ENCODE peak calls at places on chromosomes 3 and 15, in seven cellular contexts. One of them, this sample, is unnamed.

GRCh38 chr3:155418426-155418825 is 124.9 kb upstream of the STRIT1 start:
- DNase-seq in HepG2: no peak
- DNase-seq in BJ: no peak
- DNase-seq in neural crest cell: peak; percentile 24
- DNase-seq in foreskin fibroblast: no peak
- DNase-seq in cardiac fibroblast: peak; percentile 2
- DNase-seq in AG04450: no peak
- DNase-seq in this sample: no peak

GRCh38 chr3:14039149-14039548 is 85.5 kb downstream of the CHCHD4 start:
- DNase-seq in foreskin fibroblast: no peak
- DNase-seq in cardiac fibroblast: no peak
- DNase-seq in AG04450: no peak
- DNase-seq in HepG2: no peak
- DNase-seq in BJ: no peak
- DNase-seq in neural crest cell: no peak
- DNase-seq in this sample: no peak

GRCh38 chr15:70566047-70566835 is 197.1 kb downstream of the UACA start:
- DNase-seq in foreskin fibroblast: no peak
- DNase-seq in AG04450: no peak
- DNase-seq in BJ: no peak
- DNase-seq in neural crest cell: no peak
- DNase-seq in cardiac fibroblast: no peak
- DNase-seq in HepG2: no peak
- DNase-seq in this sample: no peak

GRCh38 chr3:3559786-3560185 is 239.4 kb upstream of the LRRN1 start:
- DNase-seq in BJ: no peak
- DNase-seq in AG04450: no peak
- DNase-seq in neural crest cell: no peak
- DNase-seq in cardiac fibroblast: no peak
- DNase-seq in HepG2: no peak
- DNase-seq in foreskin fibroblast: no peak
- DNase-seq in this sample: no peak

GRCh38 chr15:92733934-92734521 is 78.5 kb upstream of the FAM174B start:
- DNase-seq in BJ: no peak
- DNase-seq in AG04450: no peak
- DNase-seq in cardiac fibroblast: peak; percentile 35
- DNase-seq in neural crest cell: no peak
- DNase-seq in foreskin fibroblast: no peak
- DNase-seq in HepG2: no peak
- DNase-seq in this sample: no peak

GRCh38 chr3:109018828-109019227 is 65.1 kb upstream of the GUCA1C start:
- DNase-seq in neural crest cell: no peak
- DNase-seq in AG04450: no peak
- DNase-seq in HepG2: peak; percentile 5
- DNase-seq in foreskin fibroblast: no peak
- DNase-seq in cardiac fibroblast: no peak
- DNase-seq in BJ: no peak
- DNase-seq in this sample: no peak

GRCh38 chr3:18444597-18445420 is 19.7 kb upstream of the SATB1 start:
- DNase-seq in AG04450: no peak
- DNase-seq in BJ: no peak
- DNase-seq in cardiac fibroblast: peak; percentile 68
- DNase-seq in HepG2: peak; percentile 3
- DNase-seq in neural crest cell: peak; percentile 70
- DNase-seq in foreskin fibroblast: peak; percentile 49
- DNase-seq in this sample: no peak

GRCh38 chr3:3699816-3700633 is 99.2 kb upstream of the LRRN1 start:
- DNase-seq in cardiac fibroblast: no peak
- DNase-seq in foreskin fibroblast: no peak
- DNase-seq in HepG2: no peak
- DNase-seq in neural crest cell: no peak
- DNase-seq in BJ: no peak
- DNase-seq in AG04450: no peak
- DNase-seq in this sample: no peak

GRCh38 chr15:67199881-67200763 is 54.3 kb downstream of the AAGAB start:
- DNase-seq in BJ: no peak
- DNase-seq in neural crest cell: no peak
- DNase-seq in AG04450: no peak
- DNase-seq in cardiac fibroblast: no peak
- DNase-seq in foreskin fibroblast: no peak
- DNase-seq in HepG2: no peak
- DNase-seq in this sample: no peak

GRCh38 chr3:118960876-118961275 is 73.8 kb downstream of the IGSF11 start:
- DNase-seq in AG04450: no peak
- DNase-seq in HepG2: no peak
- DNase-seq in foreskin fibroblast: no peak
- DNase-seq in neural crest cell: no peak
- DNase-seq in cardiac fibroblast: no peak
- DNase-seq in BJ: no peak
- DNase-seq in this sample: no peak

GRCh38 chr3:105608623-105609022 is 241.9 kb downstream of the ALCAM start:
- DNase-seq in foreskin fibroblast: no peak
- DNase-seq in HepG2: no peak
- DNase-seq in neural crest cell: no peak
- DNase-seq in AG04450: no peak
- DNase-seq in cardiac fibroblast: peak; percentile 21
- DNase-seq in BJ: peak; percentile 54
- DNase-seq in this sample: no peak

GRCh38 chr3:153163349-153164008 is 1.5 kb downstream of the RAP2B start:
- DNase-seq in cardiac fibroblast: peak; percentile 45
- DNase-seq in AG04450: no peak
- DNase-seq in neural crest cell: no peak
- DNase-seq in foreskin fibroblast: no peak
- DNase-seq in HepG2: no peak
- DNase-seq in BJ: no peak
- DNase-seq in this sample: no peak

GRCh38 chr3:55554621-55555020 is 67.5 kb upstream of the WNT5A start:
- DNase-seq in AG04450: no peak
- DNase-seq in HepG2: no peak
- DNase-seq in cardiac fibroblast: no peak
- DNase-seq in neural crest cell: no peak
- DNase-seq in foreskin fibroblast: no peak
- DNase-seq in BJ: no peak
- DNase-seq in this sample: no peak

GRCh38 chr3:196726788-196727675 is 12.6 kb upstream of the PAK2 start:
- DNase-seq in foreskin fibroblast: peak; percentile 47
- DNase-seq in BJ: no peak
- DNase-seq in AG04450: no peak
- DNase-seq in neural crest cell: no peak
- DNase-seq in cardiac fibroblast: peak; percentile 18
- DNase-seq in HepG2: no peak
- DNase-seq in this sample: no peak

GRCh38 chr3:185400340-185400667 is 37.4 kb downstream of the MAP3K13 start:
- DNase-seq in HepG2: no peak
- DNase-seq in BJ: no peak
- DNase-seq in AG04450: no peak
- DNase-seq in cardiac fibroblast: no peak
- DNase-seq in neural crest cell: no peak
- DNase-seq in foreskin fibroblast: peak; percentile 15
- DNase-seq in this sample: no peak

GRCh38 chr3:30811174-30811795 is 83.2 kb downstream of the GADL1 start:
- DNase-seq in cardiac fibroblast: no peak
- DNase-seq in foreskin fibroblast: no peak
- DNase-seq in neural crest cell: no peak
- DNase-seq in HepG2: no peak
- DNase-seq in BJ: no peak
- DNase-seq in AG04450: no peak
- DNase-seq in this sample: no peak

GRCh38 chr3:97992547-97993173 is 20.4 kb upstream of the RIOX2 start:
- DNase-seq in foreskin fibroblast: no peak
- DNase-seq in neural crest cell: no peak
- DNase-seq in AG04450: no peak
- DNase-seq in HepG2: peak; percentile 45
- DNase-seq in BJ: no peak
- DNase-seq in cardiac fibroblast: no peak
- DNase-seq in this sample: no peak

GRCh38 chr3:45992820-45993219 is 2.8 kb downstream of the FYCO1 start:
- DNase-seq in BJ: peak; percentile 85
- DNase-seq in cardiac fibroblast: peak; percentile 66
- DNase-seq in neural crest cell: no peak
- DNase-seq in HepG2: no peak
- DNase-seq in AG04450: no peak
- DNase-seq in foreskin fibroblast: peak; percentile 88
- DNase-seq in this sample: no peak

GRCh38 chr15:86076468-86076867 is 3.2 kb upstream of the AGBL1 start:
- DNase-seq in BJ: no peak
- DNase-seq in cardiac fibroblast: no peak
- DNase-seq in HepG2: no peak
- DNase-seq in foreskin fibroblast: no peak
- DNase-seq in AG04450: no peak
- DNase-seq in neural crest cell: no peak
- DNase-seq in this sample: no peak

GRCh38 chr3:2948882-2949281 is 161.3 kb downstream of the IL5RA start:
- DNase-seq in neural crest cell: no peak
- DNase-seq in AG04450: no peak
- DNase-seq in foreskin fibroblast: no peak
- DNase-seq in cardiac fibroblast: no peak
- DNase-seq in BJ: no peak
- DNase-seq in HepG2: no peak
- DNase-seq in this sample: no peak

GRCh38 chr3:38521391-38521987 is 25.3 kb downstream of the EXOG start:
- DNase-seq in neural crest cell: peak; percentile 65
- DNase-seq in BJ: no peak
- DNase-seq in HepG2: peak; percentile 56
- DNase-seq in foreskin fibroblast: peak; percentile 48
- DNase-seq in AG04450: peak; percentile 49
- DNase-seq in cardiac fibroblast: peak; percentile 82
- DNase-seq in this sample: peak; percentile 23

DNA sequence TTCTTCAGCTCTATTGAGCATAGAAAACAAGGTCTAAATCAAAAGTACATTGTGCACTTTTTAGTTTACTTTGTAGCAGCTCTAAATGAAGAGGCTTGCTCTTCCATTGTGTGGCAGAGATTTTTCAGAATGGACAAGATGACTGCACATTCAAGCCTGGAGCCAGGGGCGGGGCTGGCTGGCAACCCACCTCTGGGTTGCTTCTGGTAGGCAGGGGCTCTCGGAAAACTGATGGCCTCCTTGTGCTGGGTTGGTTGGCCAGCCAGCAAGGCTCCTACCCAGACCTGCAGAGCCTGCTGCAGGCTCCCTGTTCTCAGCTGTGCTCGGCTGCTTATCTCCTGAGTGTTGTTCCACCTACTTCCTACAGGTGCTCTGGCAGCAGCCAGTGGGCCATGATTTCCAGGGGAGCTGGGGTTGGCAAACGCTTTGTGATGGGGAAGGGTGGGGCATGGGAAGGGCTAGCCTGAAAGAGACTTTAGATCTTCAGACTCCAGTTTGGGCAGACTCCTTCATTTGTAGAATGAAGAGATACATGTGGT is 8.8 kb downstream of the BSN start:
- DNase-seq in AG04450: no peak
- DNase-seq in BJ: no peak
- DNase-seq in foreskin fibroblast: no peak
- DNase-seq in cardiac fibroblast: no peak
- DNase-seq in HepG2: no peak
- DNase-seq in neural crest cell: no peak
- DNase-seq in this sample: no peak
- TF ChIP-seq CTCF in AG04450: peak; percentile 2
- TF ChIP-seq CTCF in BJ: no peak
- TF ChIP-seq CTCF in foreskin fibroblast: no peak
- TF ChIP-seq CTCF in cardiac fibroblast: no peak
- TF ChIP-seq CTCF in HepG2: no peak
- TF ChIP-seq CTCF in neural crest cell: peak; percentile 21
- TF ChIP-seq CTCF in this sample: no peak

DNA sequence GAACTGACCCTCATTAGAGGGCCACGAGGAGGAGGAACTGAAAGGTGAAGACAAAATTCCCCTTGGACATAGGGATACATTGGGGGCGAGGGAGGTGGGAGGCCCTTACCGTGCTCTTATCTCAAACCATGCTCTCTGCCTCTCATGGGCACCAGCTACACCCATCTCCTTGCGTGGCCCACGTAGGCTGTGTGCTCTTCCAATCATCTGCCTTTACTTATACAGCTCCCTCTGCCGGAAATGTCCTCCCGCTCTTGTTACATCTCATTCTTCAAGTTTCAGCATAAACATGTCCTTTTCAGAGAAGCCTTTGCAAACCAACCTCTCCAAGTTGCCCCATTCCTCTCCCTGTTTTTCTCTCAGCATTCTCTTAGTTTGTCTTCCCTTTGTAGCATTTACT is 307.8 kb upstream of the PROK2 start:
- DNase-seq in HepG2: peak; percentile 6
- DNase-seq in AG04450: no peak
- DNase-seq in foreskin fibroblast: no peak
- DNase-seq in cardiac fibroblast: no peak
- DNase-seq in BJ: no peak
- DNase-seq in neural crest cell: no peak
- DNase-seq in this sample: no peak
- TF ChIP-seq CTCF in HepG2: no peak
- TF ChIP-seq CTCF in AG04450: no peak
- TF ChIP-seq CTCF in foreskin fibroblast: no peak
- TF ChIP-seq CTCF in cardiac fibroblast: no peak
- TF ChIP-seq CTCF in BJ: no peak
- TF ChIP-seq CTCF in neural crest cell: no peak
- TF ChIP-seq CTCF in this sample: no peak

GRCh38 chr15:79743032-79743431 is 153.8 kb downstream of the MTHFS start:
- DNase-seq in neural crest cell: no peak
- DNase-seq in AG04450: no peak
- DNase-seq in foreskin fibroblast: no peak
- DNase-seq in BJ: no peak
- DNase-seq in HepG2: no peak
- DNase-seq in cardiac fibroblast: no peak
- DNase-seq in this sample: no peak

GRCh38 chr15:79738198-79738597 is 158.6 kb downstream of the MTHFS start:
- DNase-seq in cardiac fibroblast: no peak
- DNase-seq in foreskin fibroblast: no peak
- DNase-seq in BJ: no peak
- DNase-seq in neural crest cell: no peak
- DNase-seq in AG04450: no peak
- DNase-seq in HepG2: no peak
- DNase-seq in this sample: no peak

GRCh38 chr15:79736435-79737000 is 160.3 kb downstream of the MTHFS start:
- DNase-seq in cardiac fibroblast: no peak
- DNase-seq in neural crest cell: no peak
- DNase-seq in AG04450: no peak
- DNase-seq in BJ: no peak
- DNase-seq in foreskin fibroblast: no peak
- DNase-seq in HepG2: no peak
- DNase-seq in this sample: peak; percentile 19

DNA sequence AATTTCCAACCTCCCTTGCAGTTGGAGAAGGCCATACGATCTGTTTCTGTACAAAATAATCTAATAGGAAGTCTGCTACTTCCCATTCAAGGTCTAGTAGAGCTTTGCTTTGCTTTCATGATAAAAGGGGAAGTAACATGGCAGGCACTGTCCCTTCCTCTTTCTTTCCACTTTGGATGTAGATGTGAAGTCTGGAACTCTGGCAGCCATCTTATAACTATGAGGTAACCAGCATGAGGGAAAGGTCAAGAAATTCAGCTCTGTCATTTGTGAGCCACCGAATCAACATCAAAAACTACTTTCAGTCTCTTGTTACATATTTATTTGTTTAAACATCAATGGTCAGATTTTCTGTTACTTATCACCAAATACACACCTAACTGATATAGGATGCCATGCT is 156.2 kb downstream of the MTHFS start:
- DNase-seq in AG04450: no peak
- DNase-seq in neural crest cell: no peak
- DNase-seq in BJ: no peak
- DNase-seq in cardiac fibroblast: no peak
- DNase-seq in foreskin fibroblast: no peak
- DNase-seq in HepG2: no peak
- DNase-seq in this sample: no peak
- TF ChIP-seq CTCF in AG04450: no peak
- TF ChIP-seq CTCF in neural crest cell: no peak
- TF ChIP-seq CTCF in BJ: no peak
- TF ChIP-seq CTCF in cardiac fibroblast: no peak
- TF ChIP-seq CTCF in foreskin fibroblast: no peak
- TF ChIP-seq CTCF in HepG2: no peak
- TF ChIP-seq CTCF in this sample: no peak

GRCh38 chr3:74067296-74067695 is 442.6 kb upstream of the PDZRN3 start:
- DNase-seq in neural crest cell: no peak
- DNase-seq in foreskin fibroblast: peak; percentile 29
- DNase-seq in HepG2: no peak
- DNase-seq in BJ: no peak
- DNase-seq in AG04450: no peak
- DNase-seq in cardiac fibroblast: peak; percentile 2
- DNase-seq in this sample: no peak
- TF ChIP-seq CTCF in neural crest cell: peak; percentile 41
- TF ChIP-seq CTCF in foreskin fibroblast: peak; percentile 33
- TF ChIP-seq CTCF in HepG2: no peak
- TF ChIP-seq CTCF in BJ: peak; percentile 37
- TF ChIP-seq CTCF in AG04450: peak; percentile 28
- TF ChIP-seq CTCF in cardiac fibroblast: no peak
- TF ChIP-seq CTCF in this sample: peak; percentile 58

This sample was measured in epithelial cell of proximal tubule.